ENCODE peak calls at places on chromosomes 6 and 20, in seven cellular contexts. One of them, this sample, is unnamed.

GRCh38 chr6:7194657-7195056 is 86.9 kb downstream of the RREB1 start:
- DNase-seq in GM23338: no peak
- DNase-seq in pancreas: no peak
- DNase-seq in Peyer's patch: no peak
- DNase-seq in A549: no peak
- DNase-seq in endothelial cell: no peak
- DNase-seq in neural crest cell: no peak
- DNase-seq in this sample: no peak

GRCh38 chr6:21742238-21742660 is 148.7 kb downstream of the SOX4 start:
- DNase-seq in neural crest cell: no peak
- DNase-seq in GM23338: peak; percentile 51
- DNase-seq in pancreas: no peak
- DNase-seq in A549: peak; percentile 83
- DNase-seq in Peyer's patch: no peak
- DNase-seq in endothelial cell: no peak
- DNase-seq in this sample: no peak

GRCh38 chr6:41707565-41708200 is 27.7 kb downstream of the TFEB start:
- DNase-seq in endothelial cell: no peak
- DNase-seq in GM23338: no peak
- DNase-seq in A549: no peak
- DNase-seq in pancreas: no peak
- DNase-seq in Peyer's patch: peak; percentile 69
- DNase-seq in neural crest cell: no peak
- DNase-seq in this sample: no peak

GRCh38 chr20:32885201-32885600 is 26.5 kb downstream of the EFCAB8 start:
- DNase-seq in neural crest cell: no peak
- DNase-seq in A549: no peak
- DNase-seq in Peyer's patch: no peak
- DNase-seq in GM23338: no peak
- DNase-seq in endothelial cell: no peak
- DNase-seq in pancreas: no peak
- DNase-seq in this sample: no peak

GRCh38 chr6:162706236-162706635 is 21.3 kb downstream of the PRKN start:
- DNase-seq in GM23338: no peak
- DNase-seq in pancreas: no peak
- DNase-seq in endothelial cell: no peak
- DNase-seq in A549: no peak
- DNase-seq in Peyer's patch: peak; percentile 54
- DNase-seq in neural crest cell: no peak
- DNase-seq in this sample: no peak

GRCh38 chr20:49140411-49140810 is 47.7 kb downstream of the STAU1 start:
- DNase-seq in endothelial cell: no peak
- DNase-seq in GM23338: no peak
- DNase-seq in neural crest cell: no peak
- DNase-seq in A549: no peak
- DNase-seq in pancreas: no peak
- DNase-seq in Peyer's patch: no peak
- DNase-seq in this sample: no peak

GRCh38 chr6:29992792-29993191 is 50.5 kb downstream of the HLA-A start:
- DNase-seq in Peyer's patch: no peak
- DNase-seq in neural crest cell: no peak
- DNase-seq in GM23338: no peak
- DNase-seq in A549: peak; percentile 6
- DNase-seq in endothelial cell: no peak
- DNase-seq in pancreas: no peak
- DNase-seq in this sample: no peak

GRCh38 chr6:46888578-46888977 is 33.2 kb downstream of the ADGRF5 start:
- DNase-seq in GM23338: no peak
- DNase-seq in A549: no peak
- DNase-seq in endothelial cell: no peak
- DNase-seq in pancreas: no peak
- DNase-seq in neural crest cell: no peak
- DNase-seq in Peyer's patch: no peak
- DNase-seq in this sample: no peak

GRCh38 chr6:25831532-25832306 is at the start of gene SLC17A1:
- DNase-seq in endothelial cell: no peak
- DNase-seq in GM23338: no peak
- DNase-seq in pancreas: no peak
- DNase-seq in A549: peak; percentile 16
- DNase-seq in Peyer's patch: no peak
- DNase-seq in neural crest cell: no peak
- DNase-seq in this sample: no peak

GRCh38 chr6:32087574-32088486 is 21.3 kb downstream of the TNXB start:
- DNase-seq in Peyer's patch: peak; percentile 92
- DNase-seq in A549: peak; percentile 88
- DNase-seq in GM23338: peak; percentile 97
- DNase-seq in pancreas: peak; percentile 89
- DNase-seq in neural crest cell: peak; percentile 69
- DNase-seq in endothelial cell: peak; percentile 86
- DNase-seq in this sample: peak; percentile 51

GRCh38 chr20:57867181-57867803 is 157.5 kb upstream of the PMEPA1 start:
- DNase-seq in neural crest cell: no peak
- DNase-seq in pancreas: no peak
- DNase-seq in Peyer's patch: no peak
- DNase-seq in endothelial cell: no peak
- DNase-seq in A549: no peak
- DNase-seq in GM23338: no peak
- DNase-seq in this sample: no peak

GRCh38 chr6:24501914-24502313 is 7.1 kb downstream of the ALDH5A1 start:
- DNase-seq in Peyer's patch: no peak
- DNase-seq in endothelial cell: no peak
- DNase-seq in A549: peak; percentile 33
- DNase-seq in pancreas: no peak
- DNase-seq in neural crest cell: no peak
- DNase-seq in GM23338: no peak
- DNase-seq in this sample: no peak

DNA sequence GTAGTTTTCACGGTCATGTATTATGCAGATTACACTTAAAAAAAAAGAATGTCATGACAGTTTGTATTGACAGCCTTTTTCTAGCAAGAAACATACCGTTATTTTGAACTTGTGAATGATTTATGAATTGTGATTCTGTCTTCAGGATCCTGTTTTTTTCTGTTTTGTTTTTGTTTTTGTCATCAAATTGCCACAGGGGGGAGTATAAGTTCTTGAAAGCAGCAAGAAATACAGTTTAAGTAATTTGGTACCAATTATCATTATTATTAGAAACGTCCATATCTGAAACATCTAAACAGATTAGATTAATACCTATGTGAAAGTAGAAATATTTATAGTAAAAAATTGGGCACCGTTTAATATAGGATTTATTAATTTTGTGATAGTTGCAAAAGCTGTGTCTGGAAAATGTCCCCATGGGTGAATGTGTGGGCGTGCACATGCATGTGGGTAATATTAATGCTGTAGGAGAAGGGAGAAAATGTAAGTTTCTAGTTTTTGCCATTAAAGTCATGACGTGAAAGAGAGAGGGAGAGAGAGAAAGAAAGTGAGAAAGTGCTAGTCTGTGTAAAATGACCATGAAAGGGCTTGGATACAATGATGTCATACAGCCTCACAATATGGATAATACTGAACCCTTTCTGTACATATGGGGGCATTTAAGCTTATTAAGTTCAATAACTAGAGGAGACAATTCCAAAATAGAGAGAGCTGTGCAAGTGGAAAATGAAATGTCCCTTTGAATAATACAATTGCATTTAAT is 9.4 kb upstream of the CCN2 start:
- DNase-seq in endothelial cell: no peak
- DNase-seq in pancreas: no peak
- DNase-seq in Peyer's patch: no peak
- DNase-seq in neural crest cell: no peak
- DNase-seq in GM23338: no peak
- DNase-seq in A549: no peak
- DNase-seq in this sample: no peak
- TF ChIP-seq CTCF in endothelial cell: peak; percentile 21
- TF ChIP-seq CTCF in pancreas: no peak
- TF ChIP-seq CTCF in Peyer's patch: no peak
- TF ChIP-seq CTCF in neural crest cell: peak; percentile 20
- TF ChIP-seq CTCF in GM23338: peak; percentile 33
- TF ChIP-seq CTCF in A549: no peak
- TF ChIP-seq CTCF in this sample: no peak

DNA sequence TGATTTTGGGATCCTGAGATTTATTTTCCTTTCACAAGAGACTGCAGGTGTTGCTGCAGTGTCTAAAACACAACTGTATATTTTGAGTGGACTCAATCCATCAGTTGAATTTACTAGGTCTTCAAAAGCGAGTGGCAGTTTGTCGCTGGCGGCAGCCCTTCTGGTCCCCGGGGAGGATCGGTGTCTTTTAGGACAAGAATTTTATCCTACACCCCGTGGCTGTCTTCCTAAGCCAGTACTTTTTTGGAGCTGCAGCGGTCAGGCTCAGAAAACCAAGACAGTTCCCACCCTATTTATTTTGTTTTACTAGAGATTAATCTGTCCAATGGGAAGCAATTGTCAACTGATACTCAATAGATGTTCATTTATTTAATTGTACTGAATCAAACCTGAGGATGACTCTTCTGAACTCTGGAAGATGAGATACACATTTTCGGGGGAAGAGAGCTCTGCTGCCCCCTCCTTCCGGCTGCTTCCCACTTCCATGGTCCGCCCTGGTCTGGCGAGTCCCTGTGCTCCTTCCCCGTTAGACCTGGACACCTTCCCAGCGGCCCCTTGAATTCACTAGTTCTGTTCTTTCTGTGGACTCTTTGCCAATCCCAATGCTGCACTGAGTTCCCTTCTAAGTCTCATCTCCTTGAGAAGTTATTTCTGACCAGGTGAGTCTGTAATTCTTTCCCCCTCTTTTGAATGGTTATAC is 90.6 kb downstream of the ERMARD start:
- DNase-seq in pancreas: no peak
- DNase-seq in neural crest cell: no peak
- DNase-seq in Peyer's patch: no peak
- DNase-seq in GM23338: no peak
- DNase-seq in A549: no peak
- DNase-seq in endothelial cell: no peak
- DNase-seq in this sample: no peak
- TF ChIP-seq CTCF in pancreas: no peak
- TF ChIP-seq CTCF in neural crest cell: no peak
- TF ChIP-seq CTCF in Peyer's patch: no peak
- TF ChIP-seq CTCF in GM23338: no peak
- TF ChIP-seq CTCF in A549: no peak
- TF ChIP-seq CTCF in endothelial cell: no peak
- TF ChIP-seq CTCF in this sample: no peak

GRCh38 chr6:142950291-142950690 is 5.3 kb upstream of the HIVEP2 start:
- DNase-seq in Peyer's patch: no peak
- DNase-seq in GM23338: no peak
- DNase-seq in pancreas: no peak
- DNase-seq in endothelial cell: no peak
- DNase-seq in A549: peak; percentile 13
- DNase-seq in neural crest cell: no peak
- DNase-seq in this sample: no peak
- TF ChIP-seq CTCF in Peyer's patch: no peak
- TF ChIP-seq CTCF in GM23338: no peak
- TF ChIP-seq CTCF in pancreas: no peak
- TF ChIP-seq CTCF in endothelial cell: no peak
- TF ChIP-seq CTCF in A549: no peak
- TF ChIP-seq CTCF in neural crest cell: no peak
- TF ChIP-seq CTCF in this sample: no peak

GRCh38 chr20:54197621-54198604 is 10.0 kb upstream of the PFDN4 start:
- DNase-seq in GM23338: peak; percentile 45
- DNase-seq in neural crest cell: no peak
- DNase-seq in A549: peak; percentile 89
- DNase-seq in pancreas: no peak
- DNase-seq in endothelial cell: no peak
- DNase-seq in Peyer's patch: no peak
- DNase-seq in this sample: no peak
- TF ChIP-seq CTCF in GM23338: peak; percentile 60
- TF ChIP-seq CTCF in neural crest cell: peak; percentile 18
- TF ChIP-seq CTCF in A549: peak; percentile 90
- TF ChIP-seq CTCF in pancreas: no peak
- TF ChIP-seq CTCF in endothelial cell: no peak
- TF ChIP-seq CTCF in Peyer's patch: no peak
- TF ChIP-seq CTCF in this sample: no peak

GRCh38 chr6:136695410-136695809 is 96.9 kb downstream of the MAP3K5 start:
- DNase-seq in A549: no peak
- DNase-seq in pancreas: no peak
- DNase-seq in Peyer's patch: no peak
- DNase-seq in endothelial cell: no peak
- DNase-seq in GM23338: no peak
- DNase-seq in neural crest cell: no peak
- DNase-seq in this sample: no peak
- TF ChIP-seq CTCF in A549: no peak
- TF ChIP-seq CTCF in pancreas: no peak
- TF ChIP-seq CTCF in Peyer's patch: no peak
- TF ChIP-seq CTCF in endothelial cell: no peak
- TF ChIP-seq CTCF in GM23338: no peak
- TF ChIP-seq CTCF in neural crest cell: no peak
- TF ChIP-seq CTCF in this sample: no peak

GRCh38 chr6:3991941-3992340 is 87.0 kb downstream of the FAM217A start:
- DNase-seq in GM23338: no peak
- DNase-seq in pancreas: no peak
- DNase-seq in Peyer's patch: no peak
- DNase-seq in neural crest cell: no peak
- DNase-seq in endothelial cell: no peak
- DNase-seq in A549: no peak
- DNase-seq in this sample: no peak
- TF ChIP-seq CTCF in GM23338: no peak
- TF ChIP-seq CTCF in pancreas: no peak
- TF ChIP-seq CTCF in Peyer's patch: no peak
- TF ChIP-seq CTCF in neural crest cell: no peak
- TF ChIP-seq CTCF in endothelial cell: no peak
- TF ChIP-seq CTCF in A549: no peak
- TF ChIP-seq CTCF in this sample: no peak

GRCh38 chr6:14510038-14510437 is 392.5 kb downstream of the CD83 start:
- DNase-seq in Peyer's patch: no peak
- DNase-seq in pancreas: no peak
- DNase-seq in endothelial cell: no peak
- DNase-seq in A549: no peak
- DNase-seq in neural crest cell: no peak
- DNase-seq in GM23338: peak; percentile 25
- DNase-seq in this sample: no peak
- TF ChIP-seq CTCF in Peyer's patch: no peak
- TF ChIP-seq CTCF in pancreas: no peak
- TF ChIP-seq CTCF in endothelial cell: no peak
- TF ChIP-seq CTCF in A549: no peak
- TF ChIP-seq CTCF in neural crest cell: no peak
- TF ChIP-seq CTCF in GM23338: peak; percentile 26
- TF ChIP-seq CTCF in this sample: no peak

This sample was measured in CD4-positive, alpha-beta T cell.